ENCODE peak calls at places on chromosomes 6 and 20, in five cellular contexts. X, O, F, W and T are unnamed samples.
A peak's percentile ranks its signal among the peaks of the same experiment; 100 is the strongest.

GRCh38 chr6:89443658-89444057 is 10.7 kb downstream of the ANKRD6 start:
- DNase-seq in W (no peak), O (no peak), F (no peak), X (no peak), T (no peak)

GRCh38 chr6:106973841-106974336 is 640 bp downstream of the CD24 start:
- DNase-seq in W (no peak), F (no peak), O (no peak), X (no peak), T (peak; percentile 37)

GRCh38 chr6:159981591-159982245 is 12.8 kb downstream of the IGF2R start:
- DNase-seq in F (no peak), W (no peak), X (peak; percentile 77), O (no peak), T (peak; percentile 74)

GRCh38 chr20:17635846-17636245 is 46.2 kb downstream of the RRBP1 start:
- DNase-seq in O (no peak), X (peak; percentile 84), W (peak; percentile 84), F (no peak), T (no peak)

GRCh38 chr6:15876406-15876805 is 213.6 kb upstream of the DTNBP1 start:
- DNase-seq in F (no peak), W (no peak), X (no peak), O (peak; percentile 1), T (no peak)

GRCh38 chr6:47307362-47308222 is 2.1 kb downstream of the TNFRSF21 start:
- DNase-seq in F (no peak), O (no peak), W (no peak), X (no peak), T (no peak)

GRCh38 chr20:891121-892080 is 24.7 kb downstream of the ANGPT4 start:
- DNase-seq in W (peak; percentile 91), F (peak; percentile 40), X (no peak), O (no peak), T (no peak)

GRCh38 chr20:37095108-37095608 is 639 bp downstream of the RBL1 start:
- DNase-seq in F (no peak), W (no peak), X (no peak), O (peak; percentile 35), T (no peak)

GRCh38 chr6:147448212-147448611 is 60.3 kb upstream of the SAMD5 start:
- DNase-seq in W (no peak), F (no peak), X (no peak), O (no peak), T (no peak)

GRCh38 chr20:50191566-50192363 is 1.1 kb downstream of the CEBPB start:
- DNase-seq in W (peak; percentile 78), X (peak; percentile 46), F (no peak), O (peak; percentile 75), T (peak; percentile 72)

GRCh38 chr6:7529141-7529540 is 12.3 kb upstream of the DSP start:
- DNase-seq in F (no peak), W (no peak), O (no peak), X (no peak), T (no peak)

GRCh38 chr6:165308926-165309731 is at the start of gene C6orf118:
- DNase-seq in F (no peak), O (peak; percentile 59), X (peak; percentile 18), W (peak; percentile 62), T (no peak)

GRCh38 chr20:51333971-51334370 is 208.5 kb downstream of the NFATC2 start:
- DNase-seq in W (no peak), F (no peak), X (no peak), O (no peak), T (no peak)

GRCh38 chr6:52373294-52373693 is 11.3 kb downstream of the PAQR8 start:
- DNase-seq in O (no peak), X (no peak), W (no peak), F (no peak), T (no peak)

GRCh38 chr6:45595010-45595851 is 217.5 kb upstream of the SUPT3H start:
- DNase-seq in W (no peak), O (no peak), F (no peak), X (no peak), T (no peak)

GRCh38 chr6:108651781-108652227 is 91.1 kb downstream of the FOXO3 start:
- DNase-seq in F (peak; percentile 64), W (no peak), O (no peak), X (no peak), T (no peak)

DNA sequence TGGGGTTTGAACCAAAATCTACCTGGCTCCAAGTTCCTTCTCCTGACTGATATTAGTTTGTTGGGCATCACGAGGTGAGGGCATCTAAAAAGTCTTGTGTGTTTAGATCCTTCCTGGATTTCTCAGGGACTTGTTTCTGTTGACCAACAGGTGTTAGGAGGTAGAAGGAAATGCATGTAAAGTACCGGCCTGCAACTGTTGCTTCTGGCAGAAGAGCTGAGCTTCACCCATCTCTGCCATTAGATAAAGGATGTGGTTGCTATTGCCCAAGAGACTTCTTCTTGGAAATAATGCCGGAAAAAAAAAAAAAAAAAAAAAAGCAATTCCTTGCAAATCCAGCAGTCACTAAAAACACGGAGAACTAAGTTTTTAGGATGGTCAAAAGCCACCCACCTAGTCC is 303.1 kb downstream of the CDH26 start:
- DNase-seq in F (no peak), O (no peak), W (no peak), X (no peak), T (no peak)
- TF ChIP-seq POLR2A in F (no peak), O (no peak), W (no peak), X (no peak), T (no peak)

DNA sequence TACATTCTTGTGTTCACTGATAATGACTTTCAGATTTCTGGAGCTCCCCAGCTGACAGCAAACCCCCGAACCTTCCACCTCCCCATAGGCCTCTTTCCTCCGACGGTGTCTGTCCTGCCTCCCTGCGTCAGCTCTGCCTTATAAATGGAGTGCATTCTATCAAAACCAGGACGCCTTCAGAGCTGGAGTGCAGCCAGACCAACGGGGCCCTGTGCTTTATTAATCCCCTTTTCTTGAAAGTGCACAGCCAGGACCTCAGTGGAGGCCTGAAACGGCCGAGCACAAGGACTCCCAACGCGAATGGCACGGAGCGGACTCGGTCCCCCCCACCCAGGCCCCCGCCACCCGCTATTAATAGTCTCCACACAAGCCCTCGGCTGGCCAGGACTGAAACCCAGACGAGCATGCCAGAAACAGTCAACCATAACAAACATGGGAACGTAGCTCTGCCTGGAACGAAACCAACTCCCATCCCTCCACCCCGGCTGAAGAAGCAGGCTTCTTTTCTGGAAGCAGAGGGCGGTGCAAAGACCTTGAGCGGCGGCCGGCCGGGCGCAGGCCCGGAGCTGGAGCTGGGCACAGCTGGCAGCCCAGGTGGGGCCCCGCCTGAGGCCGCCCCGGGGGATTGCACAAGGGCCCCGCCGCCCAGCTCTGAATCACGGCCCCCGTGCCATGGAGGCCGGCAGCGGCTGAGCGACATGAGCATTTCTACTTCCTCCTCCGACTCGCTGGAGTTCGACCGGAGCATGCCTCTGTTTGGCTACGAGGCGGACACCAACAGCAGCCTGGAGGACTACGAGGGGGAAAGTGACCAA is 42.3 kb upstream of the NAA20 start:
- DNase-seq in W (peak; percentile 85), X (peak; percentile 92), O (peak; percentile 77), F (peak; percentile 80), T (peak; percentile 61)
- TF ChIP-seq POLR2A in W (no peak), X (peak; percentile 28), O (peak; percentile 72), F (no peak), T (no peak)

GRCh38 chr20:25394996-25395395 is 4.4 kb upstream of the ABHD12 start:
- DNase-seq in F (no peak), O (no peak), X (no peak), W (no peak), T (no peak)

GRCh38 chr20:25394276-25394675 is 3.6 kb upstream of the ABHD12 start:
- DNase-seq in X (no peak), O (no peak), W (no peak), F (no peak), T (no peak)

GRCh38 chr20:25389381-25389857 is 1.2 kb downstream of the ABHD12 start:
- DNase-seq in F (no peak), O (peak; percentile 42), X (peak; percentile 14), W (no peak), T (no peak)

GRCh38 chr20:25389858-25390537 is 637 bp downstream of the ABHD12 start:
- DNase-seq in F (peak; percentile 22), W (peak; percentile 72), O (no peak), X (peak; percentile 36), T (peak; percentile 59)

GRCh38 chr20:25390538-25391528 is at the start of gene ABHD12:
- DNase-seq in W (peak; percentile 94), O (peak; percentile 96), F (peak; percentile 95), X (peak; percentile 97), T (peak; percentile 98)
- TF ChIP-seq POLR2A in W (peak; percentile 25), O (peak; percentile 93), F (no peak), X (peak; percentile 52), T (peak; percentile 88)

GRCh38 chr6:37314803-37315515 is 38.8 kb upstream of the RNF8 start:
- DNase-seq in X (peak; percentile 44), O (peak; percentile 38), W (no peak), F (no peak), T (peak; percentile 52)
- TF ChIP-seq POLR2A in X (no peak), O (no peak), W (no peak), F (no peak), T (no peak)

DNA sequence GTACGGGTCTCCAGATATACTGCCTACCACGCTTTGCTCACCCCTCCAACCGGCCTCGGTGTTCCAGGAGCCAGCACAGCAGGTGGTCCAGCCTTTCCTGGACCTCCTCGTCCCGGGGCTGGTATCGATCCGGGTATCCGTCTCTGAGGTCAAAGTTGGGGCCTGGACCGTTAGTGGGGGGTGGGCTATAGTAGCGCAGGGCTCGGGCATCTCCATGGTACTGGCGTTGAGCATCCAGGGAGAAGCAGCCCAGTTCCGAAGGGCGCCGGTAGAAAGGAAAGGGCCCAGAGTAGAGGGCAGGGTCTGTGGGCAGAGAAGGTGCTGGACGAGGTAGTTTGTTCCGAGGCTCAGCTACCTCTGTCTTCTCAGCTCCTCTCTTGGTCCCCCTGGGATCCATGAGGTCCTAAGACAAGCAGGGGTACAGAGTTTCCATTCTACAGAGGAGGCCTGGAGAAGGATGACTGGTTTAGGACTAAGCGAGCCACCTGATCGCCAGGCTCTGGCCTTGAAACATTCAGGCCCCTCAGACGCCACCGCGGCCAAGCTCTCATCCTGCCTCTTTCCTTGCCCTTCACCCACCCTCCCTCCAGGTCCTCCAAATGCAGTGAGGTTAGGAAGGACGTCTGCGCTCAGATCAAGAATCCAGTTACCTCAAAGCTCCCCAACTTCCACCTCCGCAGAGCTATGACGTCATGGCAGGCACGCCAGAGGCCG is 502 bp downstream of the DXO start:
- DNase-seq in F (no peak), W (peak; percentile 54), O (no peak), X (no peak), T (no peak)
- TF ChIP-seq POLR2A in F (no peak), W (no peak), O (no peak), X (no peak), T (no peak)

DNA sequence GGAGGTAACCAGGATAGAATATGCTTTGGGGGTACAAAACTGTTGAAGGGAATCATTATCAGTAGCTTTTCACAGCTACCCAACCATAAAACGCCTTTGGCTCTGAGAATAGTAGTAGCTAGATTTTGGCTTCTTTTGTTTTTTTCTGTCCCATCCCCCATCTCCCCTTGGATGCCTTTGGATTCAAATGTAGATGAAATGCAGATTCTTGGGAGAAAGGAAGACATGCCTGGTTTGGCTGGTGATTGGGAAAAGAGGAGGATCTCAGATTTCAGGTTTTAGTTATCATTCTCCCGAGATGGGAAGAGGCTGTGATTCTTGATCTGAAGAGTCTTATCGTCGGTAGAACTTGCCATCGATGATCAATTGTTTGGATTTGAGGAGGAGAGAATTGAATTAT is 3.5 kb upstream of the CDYL start:
- DNase-seq in X (no peak), W (no peak), O (no peak), F (no peak), T (no peak)
- TF ChIP-seq POLR2A in X (no peak), W (no peak), O (no peak), F (no peak), T (no peak)